ENCODE peak calls at places on chromosomes 11 and 22, in four cellular contexts. G is ovary, Z is fibroblast of lung, M is cardiac fibroblast. R is an unnamed sample.

GRCh38 chr22:30196141-30196866 is 50.3 kb downstream of the LIF start:
- DNase-seq in G (peak; percentile 71), Z (peak; percentile 100), M (peak; percentile 99), R (peak; percentile 99)

GRCh38 chr11:17477084-17477333 is 364 bp upstream of the ABCC8 start:
- DNase-seq in G (no peak), Z (no peak), M (no peak), R (no peak)

GRCh38 chr11:105854269-105854668 is 167.8 kb downstream of the MSANTD4 start:
- DNase-seq in G (no peak), Z (no peak), M (no peak), R (no peak)

GRCh38 chr11:116879789-116880402 is 42.5 kb upstream of the APOA1 start:
- DNase-seq in G (no peak), Z (peak; percentile 68), M (peak; percentile 88), R (peak; percentile 82)

GRCh38 chr11:31757245-31757835 is 53.8 kb downstream of the PAX6 start:
- DNase-seq in G (no peak), Z (peak; percentile 11), M (peak; percentile 30), R (peak; percentile 16)

GRCh38 chr11:125394306-125394705 is 101.8 kb downstream of the FEZ1 start:
- DNase-seq in G (no peak), Z (no peak), M (no peak), R (no peak)

GRCh38 chr11:47099213-47099917 is 77.3 kb downstream of the ARFGAP2 start:
- DNase-seq in G (no peak), Z (peak; percentile 43), M (peak; percentile 36), R (no peak)

GRCh38 chr22:23552573-23552972 is 27.5 kb downstream of the IGLL1 start:
- DNase-seq in G (no peak), Z (no peak), M (no peak), R (no peak)

GRCh38 chr11:76629133-76629852 is 41.3 kb downstream of the LRRC32 start:
- DNase-seq in G (peak; percentile 37), Z (peak; percentile 33), M (peak; percentile 95), R (peak; percentile 79)

GRCh38 chr22:18063311-18063710 is 14.5 kb upstream of the PEX26 start:
- DNase-seq in G (no peak), Z (no peak), M (no peak), R (no peak)

GRCh38 chr11:66345316-66345649 is 379 bp upstream of the BRMS1 start:
- DNase-seq in G (no peak), Z (no peak), M (no peak), R (no peak)

GRCh38 chr11:66346476-66347424 is 679 bp downstream of the B4GAT1 start:
- DNase-seq in G (no peak), Z (no peak), M (no peak), R (no peak)

GRCh38 chr11:66347425-66348276 is at the start of gene B4GAT1:
- DNase-seq in G (peak; percentile 93), Z (peak; percentile 89), M (peak; percentile 93), R (peak; percentile 94)

GRCh38 chr11:66343176-66343575 is 1.7 kb downstream of the BRMS1 start:
- DNase-seq in G (no peak), Z (no peak), M (no peak), R (no peak)

GRCh38 chr11:66344550-66345315 is at the start of gene BRMS1:
- DNase-seq in G (peak; percentile 98), Z (peak; percentile 97), M (peak; percentile 97), R (peak; percentile 96)
- TF ChIP-seq CTCF in G (no peak), Z (no peak), M (peak; percentile 23), R (peak; percentile 26)

GRCh38 chr11:34460335-34460734 is 21.6 kb downstream of the CAT start:
- DNase-seq in G (no peak), Z (no peak), M (no peak), R (no peak)
- H3K4me3 ChIP-seq in G (no peak overlapping the region), Z (no peak overlapping the region), M (no peak overlapping the region), R (no peak overlapping the region)

DNA sequence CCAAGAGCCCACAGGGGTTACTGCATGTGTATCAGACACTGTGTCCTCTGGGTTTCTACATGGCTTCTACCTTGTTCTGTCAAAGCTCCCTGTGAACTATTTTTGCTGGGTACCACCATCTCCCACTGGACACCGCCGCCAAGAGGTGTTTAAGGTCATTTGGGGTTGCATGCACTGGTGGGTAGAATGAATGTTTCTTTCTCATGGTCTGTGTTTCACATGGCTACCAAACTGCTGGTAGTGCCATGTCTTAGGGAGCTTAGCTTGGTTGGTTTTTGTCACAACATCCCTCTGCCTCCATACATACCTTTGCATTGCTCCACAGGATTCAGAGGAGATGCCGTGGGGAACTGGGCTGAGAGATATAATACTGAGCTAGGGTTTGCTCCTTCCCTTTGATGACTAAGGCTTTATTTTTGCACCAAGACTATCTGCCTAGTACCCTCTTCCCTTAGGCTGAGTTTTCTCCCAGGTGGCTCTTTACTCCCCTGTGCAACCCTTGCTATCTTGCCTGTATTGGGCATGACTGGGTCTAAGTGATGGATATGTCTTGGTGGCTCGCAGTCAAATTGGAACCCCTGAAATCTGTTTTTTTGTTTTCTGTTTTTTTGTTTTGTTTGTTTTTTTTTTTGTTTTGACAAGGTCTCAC is 73.2 kb downstream of the BDNF start:
- DNase-seq in G (no peak), Z (no peak), M (no peak), R (no peak)
- TF ChIP-seq CTCF in G (no peak), Z (no peak), M (no peak), R (no peak)

GRCh38 chr11:12088047-12088481 is 22.3 kb upstream of the MICAL2 start:
- DNase-seq in G (no peak), Z (peak; percentile 83), M (peak; percentile 65), R (peak; percentile 92)
- H3K4me3 ChIP-seq in G (no peak overlapping the region), Z (no peak overlapping the region), M (peak overlapping the region; percentile 44), R (peak overlapping the region; percentile 60)

GRCh38 chr22:44002324-44002723 is 21.8 kb upstream of the PARVB start:
- DNase-seq in G (no peak), Z (no peak), M (no peak), R (no peak)

GRCh38 chr22:44000123-44000522 is 24.0 kb upstream of the PARVB start:
- DNase-seq in G (no peak), Z (no peak), M (no peak), R (no peak)

GRCh38 chr22:44005524-44005923 is 18.6 kb upstream of the PARVB start:
- DNase-seq in G (no peak), Z (no peak), M (no peak), R (no peak)

GRCh38 chr22:44003016-44003775 is 20.9 kb upstream of the PARVB start:
- DNase-seq in G (no peak), Z (no peak), M (no peak), R (no peak)

GRCh38 chr22:44003776-44004460 is 20.2 kb upstream of the PARVB start:
- DNase-seq in G (no peak), Z (no peak), M (no peak), R (no peak)
- TF ChIP-seq CTCF in G (no peak), Z (no peak), M (peak; percentile 20), R (no peak)

DNA sequence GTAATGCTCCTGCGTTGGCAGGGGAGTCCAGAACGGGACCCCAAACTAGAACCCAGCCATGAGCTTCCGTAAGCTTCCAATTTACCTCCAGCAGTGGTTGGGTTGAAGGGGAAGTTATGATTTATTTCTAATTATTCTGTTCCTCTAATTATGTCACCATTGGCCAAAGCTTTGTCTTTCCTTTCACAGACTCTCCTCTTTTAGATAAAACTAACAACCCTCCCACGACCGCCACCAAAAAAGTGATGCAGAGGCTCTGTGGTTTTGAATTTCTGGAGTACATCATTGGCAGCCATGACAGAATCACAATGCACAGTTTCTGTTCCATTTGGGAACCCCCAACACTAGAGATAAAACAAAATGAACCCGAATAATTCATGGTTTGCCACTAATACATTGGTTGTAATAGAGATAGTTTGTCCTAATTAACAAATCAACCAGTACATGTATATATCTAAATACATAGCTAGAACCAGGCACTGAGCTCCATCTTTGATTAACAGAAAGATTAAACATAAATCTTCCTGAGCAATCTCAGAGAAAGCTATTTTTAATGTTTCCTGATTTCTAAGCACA is 64.3 kb downstream of the ETS1 start:
- DNase-seq in G (no peak), Z (no peak), M (no peak), R (no peak)
- H3K4me3 ChIP-seq in G (peak overlapping the region; percentile 70), Z (peak overlapping the region; percentile 94), M (peak overlapping the region; percentile 86), R (peak overlapping the region; percentile 60)

GRCh38 chr22:22392131-22392530 is 116.4 kb downstream of the ZNF280B start:
- DNase-seq in G (no peak), Z (no peak), M (no peak), R (no peak)

GRCh38 chr22:22397292-22397870 is 111.2 kb downstream of the ZNF280B start:
- DNase-seq in G (peak; percentile 34), Z (peak; percentile 23), M (peak; percentile 56), R (peak; percentile 61)

GRCh38 chr22:22396741-22397291 is 111.7 kb downstream of the ZNF280B start:
- DNase-seq in G (no peak), Z (no peak), M (no peak), R (no peak)

GRCh38 chr22:22395230-22395629 is 113.3 kb downstream of the ZNF280B start:
- DNase-seq in G (no peak), Z (no peak), M (no peak), R (no peak)

GRCh38 chr22:22394589-22394988 is 114.0 kb downstream of the ZNF280B start:
- DNase-seq in G (no peak), Z (no peak), M (no peak), R (no peak)
- TF ChIP-seq CTCF in G (no peak), Z (no peak), M (no peak), R (no peak)

GRCh38 chr11:20134991-20135736 is 25.1 kb downstream of the DBX1 start:
- DNase-seq in G (no peak), Z (no peak), M (no peak), R (peak; percentile 42)

GRCh38 chr11:20137637-20138036 is 22.6 kb downstream of the DBX1 start:
- DNase-seq in G (no peak), Z (no peak), M (no peak), R (no peak)

GRCh38 chr11:20127671-20128527 is 32.4 kb downstream of the DBX1 start:
- DNase-seq in G (peak; percentile 79), Z (peak; percentile 57), M (peak; percentile 80), R (peak; percentile 66)

GRCh38 chr11:20131744-20132666 is 28.3 kb downstream of the DBX1 start:
- DNase-seq in G (peak; percentile 79), Z (peak; percentile 63), M (peak; percentile 72), R (peak; percentile 50)

GRCh38 chr11:20132667-20133039 is 27.6 kb downstream of the DBX1 start:
- DNase-seq in G (no peak), Z (no peak), M (no peak), R (no peak)
- H3K4me3 ChIP-seq in G (peak overlapping the region; percentile 39), Z (peak overlapping the region; percentile 62), M (no peak overlapping the region), R (no peak overlapping the region)

GRCh38 chr22:21598302-21598701 is 30.8 kb downstream of the UBE2L3 start:
- DNase-seq in G (no peak), Z (no peak), M (no peak), R (no peak)
- TF ChIP-seq CTCF in G (no peak), Z (no peak), M (no peak), R (no peak)

GRCh38 chr11:72316984-72317383 is 73.0 kb upstream of the PHOX2A start:
- DNase-seq in G (no peak), Z (no peak), M (no peak), R (no peak)
- H3K4me3 ChIP-seq in G (no peak overlapping the region), Z (no peak overlapping the region), M (no peak overlapping the region), R (no peak overlapping the region)